ENCODE peak calls at places on chromosomes 5 and 9, in seven cellular contexts. B is tibial artery; W is foreskin fibroblast; H is stimulated activated CD8-positive, alpha-beta memory T cell treated with anti-CD3 and anti-CD28 coated beads, Interleukin-4, amount 100 ng/mL, for 48 hours; D is NCI-H524; O is activated CD4-positive, alpha-beta T cell treated with anti-CD3 and anti-CD28 coated beads for 48 hours; C is DMS 273 treated with DMSO at 0.1 percent for 48 hours. M is an unnamed sample.

GRCh38 chr9:98978231-98978681 is 34.5 kb downstream of the COL15A1 start:
- DNase-seq in O (no peak), C (no peak), D (no peak), W (no peak), H (no peak), B (no peak), M (no peak)

GRCh38 chr5:32833621-32834102 is 122.5 kb downstream of the NPR3 start:
- DNase-seq in W (no peak), B (no peak), D (no peak), O (no peak), C (no peak), H (no peak), M (no peak)

GRCh38 chr9:33676746-33677505 is 118.4 kb upstream of the PRSS3 start:
- DNase-seq in C (no peak), O (peak), W (peak), B (no peak), H (peak), D (peak), M (peak)

GRCh38 chr9:112719292-112719691 is 1.4 kb upstream of the INIP start:
- DNase-seq in O (no peak), D (peak), W (peak), B (no peak), H (no peak), C (no peak), M (no peak)

GRCh38 chr9:81648891-81649290 is 40.5 kb downstream of the TLE1 start:
- DNase-seq in O (no peak), D (no peak), H (no peak), B (no peak), C (no peak), W (no peak), M (no peak)

GRCh38 chr5:135195267-135195603 is 161.2 kb upstream of the PITX1 start:
- DNase-seq in B (no peak), C (no peak), H (no peak), W (peak), O (no peak), D (no peak), M (peak)

GRCh38 chr9:120619751-120620655 is 40.0 kb upstream of the CDK5RAP2 start:
- DNase-seq in W (peak), C (peak), H (peak), B (peak), D (peak), O (peak), M (peak)

GRCh38 chr9:21395778-21396717 is 10.8 kb upstream of the IFNA2 start:
- DNase-seq in O (peak), D (peak), W (peak), B (peak), H (peak), C (no peak), M (peak)

GRCh38 chr5:115241881-115242642 is 20.6 kb downstream of the PGGT1B start:
- DNase-seq in H (no peak), B (no peak), O (no peak), D (no peak), W (no peak), C (no peak), M (no peak)

GRCh38 chr9:27712826-27713225 is 139.5 kb upstream of the C9orf72 start:
- DNase-seq in C (no peak), H (no peak), W (no peak), D (no peak), O (no peak), B (no peak), M (no peak)

GRCh38 chr9:33329996-33330395 is 39.7 kb downstream of the NFX1 start:
- DNase-seq in O (no peak), C (no peak), W (peak), B (no peak), D (no peak), H (no peak), M (peak)

GRCh38 chr9:102295188-102295587 is 556.7 kb upstream of the GRIN3A start:
- DNase-seq in D (no peak), C (no peak), H (no peak), O (no peak), W (no peak), B (no peak), M (no peak)